ENCODE peak calls at places on chromosomes 12 and 14, in four cellular contexts. W, Y, G and V are unnamed samples.

GRCh38 chr12:107379852-107380567 is 286.7 kb upstream of the CRY1 start:
- DNase-seq in G (no peak), Y (peak), W (peak), V (no peak)

GRCh38 chr14:61444215-61444768 is 122.9 kb downstream of the PRKCH start:
- DNase-seq in Y (no peak), G (no peak), W (no peak), V (no peak)

GRCh38 chr12:116408489-116409217 is 131.2 kb upstream of the MED13L start:
- DNase-seq in G (no peak), W (no peak), Y (no peak), V (no peak)

GRCh38 chr12:131366261-131366871 is 344.5 kb upstream of the SFSWAP start:
- DNase-seq in G (no peak), Y (no peak), W (no peak), V (no peak)

GRCh38 chr12:49046129-49046895 is 14.3 kb downstream of the KMT2D start:
- DNase-seq in G (no peak), W (no peak), Y (no peak), V (no peak)

GRCh38 chr12:12823811-12824210 is 10.7 kb downstream of the DDX47 start:
- DNase-seq in W (no peak), Y (no peak), G (no peak), V (no peak)

GRCh38 chr12:94304566-94305061 is 155.1 kb downstream of the CEP83 start:
- DNase-seq in G (no peak), Y (no peak), W (no peak), V (no peak)

GRCh38 chr12:101521136-101521535 is 46.0 kb downstream of the SPIC start:
- DNase-seq in G (no peak), W (no peak), Y (no peak), V (no peak)

GRCh38 chr14:48563465-48563864 is 888.1 kb upstream of the MDGA2 start:
- DNase-seq in Y (no peak), G (no peak), W (no peak), V (no peak)

GRCh38 chr12:95205685-95206084 is 11.6 kb downstream of the FGD6 start:
- DNase-seq in W (peak), Y (no peak), G (no peak), V (no peak)

GRCh38 chr14:61621444-61621843 is 73.9 kb upstream of the HIF1A start:
- DNase-seq in W (no peak), G (no peak), Y (no peak), V (no peak)

GRCh38 chr14:66009104-66009503 is 477.1 kb upstream of the CCDC196 start:
- DNase-seq in Y (no peak), W (no peak), G (peak), V (no peak)

GRCh38 chr12:108861878-108862587 is 4.7 kb upstream of the SSH1 start:
- DNase-seq in Y (peak), G (peak), W (no peak), V (peak)

GRCh38 chr12:57456145-57456700 is 1.1 kb downstream of the INHBE start:
- DNase-seq in Y (no peak), G (no peak), W (peak), V (peak)

GRCh38 chr14:63277784-63278183 is 41.0 kb downstream of the GPHB5 start:
- DNase-seq in Y (no peak), W (no peak), G (no peak), V (no peak)

DNA sequence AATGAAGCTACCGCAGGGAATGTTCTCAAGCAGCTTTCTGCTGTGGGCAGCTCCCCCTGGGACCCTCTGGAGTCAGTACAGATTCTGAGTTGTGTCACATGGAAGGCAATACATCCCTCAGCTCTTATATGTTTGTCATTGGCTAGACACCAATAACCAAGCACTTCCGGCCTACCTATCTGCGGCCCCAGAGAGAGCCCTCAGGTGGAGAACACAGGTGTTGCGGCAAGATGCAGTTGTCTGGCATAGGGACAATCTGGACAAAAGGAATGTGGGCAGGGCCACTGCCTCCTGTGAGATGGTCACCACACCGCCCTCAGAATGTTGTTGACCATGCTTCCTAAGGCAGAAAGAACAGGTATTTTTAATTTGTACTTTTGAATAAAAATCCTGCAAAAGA is 118.7 kb downstream of the BRMS1L start:
- DNase-seq in W (no peak), Y (no peak), G (no peak), V (no peak)
- TF ChIP-seq CTCF in W (no peak), Y (no peak), G (no peak), V (no peak)

GRCh38 chr12:104703372-104703771 is 246.6 kb downstream of the CHST11 start:
- DNase-seq in W (no peak), G (no peak), Y (no peak), V (no peak)
- TF ChIP-seq CTCF in W (no peak), G (no peak), Y (no peak), V (no peak)

GRCh38 chr14:73283592-73284379 is 46.5 kb downstream of the PAPLN start:
- DNase-seq in W (no peak), Y (no peak), G (no peak), V (no peak)
- TF ChIP-seq CTCF in W (no peak), Y (no peak), G (no peak), V (no peak)

GRCh38 chr14:101557811-101558738 is 3.2 kb upstream of the DIO3 start:
- DNase-seq in W (no peak), G (peak), Y (peak), V (no peak)
- TF ChIP-seq CTCF in W (peak), G (no peak), Y (no peak), V (no peak)

GRCh38 chr12:24776856-24777255 is 172.0 kb downstream of the BCAT1 start:
- DNase-seq in Y (no peak), G (no peak), W (no peak), V (no peak)

GRCh38 chr12:24778486-24779304 is 170.2 kb downstream of the BCAT1 start:
- DNase-seq in G (no peak), W (no peak), Y (no peak), V (no peak)

GRCh38 chr12:24777359-24777758 is 171.5 kb downstream of the BCAT1 start:
- DNase-seq in W (no peak), G (no peak), Y (no peak), V (no peak)

DNA sequence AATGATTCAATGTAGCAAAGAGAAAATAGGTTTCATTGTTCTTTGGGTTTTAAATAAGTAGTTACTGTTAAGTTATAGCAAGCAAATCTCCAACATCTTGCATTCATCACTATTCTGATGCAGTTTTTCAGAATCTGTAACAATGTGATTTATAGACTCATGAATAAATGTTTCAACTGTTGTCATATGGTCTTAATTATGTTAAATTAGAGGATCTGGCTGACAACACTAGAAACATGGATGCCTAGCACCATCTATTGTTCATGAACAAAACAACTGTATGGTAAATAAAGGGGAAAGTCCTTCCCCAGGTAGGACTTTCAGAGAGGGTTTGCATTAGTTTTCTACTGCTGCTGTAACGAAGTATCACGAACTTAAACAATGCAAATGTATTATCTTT is 167.9 kb downstream of the BCAT1 start:
- DNase-seq in Y (no peak), G (no peak), W (no peak), V (no peak)
- TF ChIP-seq CTCF in Y (no peak), G (no peak), W (no peak), V (no peak)

DNA sequence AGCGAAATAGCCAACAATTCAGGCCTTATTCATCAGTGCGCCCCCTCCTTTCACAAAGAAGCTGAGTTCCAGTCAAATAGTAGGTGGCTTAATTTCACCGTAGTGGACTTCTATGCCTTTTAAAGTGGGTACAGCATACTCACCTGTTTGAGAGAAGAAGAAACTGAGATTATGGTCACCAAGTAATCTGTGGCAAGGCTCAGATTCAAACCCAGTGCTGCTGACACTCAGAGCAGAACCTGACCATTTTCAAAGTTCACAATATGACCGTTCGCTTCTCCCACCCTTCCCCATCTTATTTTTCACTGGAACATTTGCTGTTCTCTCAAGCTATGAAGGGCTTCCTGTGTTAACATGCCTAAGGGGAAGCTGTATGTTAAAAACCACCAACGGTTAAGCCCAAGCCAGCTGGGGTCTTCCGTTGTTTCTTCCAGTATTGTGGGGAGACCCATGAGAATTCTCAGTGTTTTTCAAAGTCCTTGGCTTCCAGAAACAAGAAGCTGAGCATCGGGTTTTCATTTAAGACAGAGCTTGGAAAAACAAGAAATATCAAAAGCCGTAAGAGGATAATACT is 6.1 kb upstream of the PSMA6 start:
- DNase-seq in Y (no peak), G (no peak), W (no peak), V (no peak)
- TF ChIP-seq CTCF in Y (no peak), G (no peak), W (no peak), V (no peak)

DNA sequence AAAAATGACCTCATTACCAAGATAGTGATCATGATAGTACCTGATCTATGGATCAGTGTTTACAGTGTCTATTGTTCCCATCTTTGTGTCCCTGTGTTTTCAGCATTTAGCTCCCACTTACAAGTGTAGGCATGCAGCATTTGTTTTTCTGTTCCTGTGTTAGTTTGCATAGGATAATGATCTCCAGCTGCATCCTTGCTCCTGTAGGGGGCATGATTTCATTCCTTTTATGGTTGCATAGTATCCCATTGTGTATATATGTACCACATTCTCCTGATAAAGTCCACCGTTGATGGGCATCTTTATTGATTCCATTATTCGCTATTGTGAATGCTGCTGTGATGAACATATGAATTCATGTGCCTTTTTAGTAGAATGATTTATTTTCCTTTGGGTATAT is 215.4 kb upstream of the NAV3 start:
- DNase-seq in Y (no peak), W (no peak), G (no peak), V (no peak)
- TF ChIP-seq CTCF in Y (no peak), W (no peak), G (no peak), V (no peak)

DNA sequence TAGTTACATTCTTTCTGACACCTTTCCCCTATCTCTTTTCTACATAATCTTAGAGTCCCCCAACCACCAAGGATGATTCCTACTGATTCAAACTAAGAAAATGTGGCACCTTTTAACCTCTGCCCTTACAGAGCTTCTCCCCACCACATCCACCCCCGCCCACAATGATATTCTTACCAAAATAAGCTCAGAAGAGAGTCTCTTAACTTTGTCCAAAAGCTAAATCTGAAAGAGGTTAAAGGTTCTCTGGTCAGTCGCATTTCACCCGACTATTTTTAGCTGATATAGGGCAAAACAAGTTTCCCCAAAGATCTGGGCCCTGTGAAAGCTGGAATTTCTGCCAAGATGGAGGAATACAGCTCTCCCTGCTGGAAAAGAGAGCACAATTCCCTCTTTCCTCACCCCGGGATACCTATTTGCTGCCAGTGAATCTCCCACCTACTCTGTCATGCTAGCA is 128.6 kb downstream of the ZFP36L1 start:
- DNase-seq in Y (peak), W (no peak), G (no peak), V (no peak)
- TF ChIP-seq CTCF in Y (no peak), W (no peak), G (peak), V (no peak)

DNA sequence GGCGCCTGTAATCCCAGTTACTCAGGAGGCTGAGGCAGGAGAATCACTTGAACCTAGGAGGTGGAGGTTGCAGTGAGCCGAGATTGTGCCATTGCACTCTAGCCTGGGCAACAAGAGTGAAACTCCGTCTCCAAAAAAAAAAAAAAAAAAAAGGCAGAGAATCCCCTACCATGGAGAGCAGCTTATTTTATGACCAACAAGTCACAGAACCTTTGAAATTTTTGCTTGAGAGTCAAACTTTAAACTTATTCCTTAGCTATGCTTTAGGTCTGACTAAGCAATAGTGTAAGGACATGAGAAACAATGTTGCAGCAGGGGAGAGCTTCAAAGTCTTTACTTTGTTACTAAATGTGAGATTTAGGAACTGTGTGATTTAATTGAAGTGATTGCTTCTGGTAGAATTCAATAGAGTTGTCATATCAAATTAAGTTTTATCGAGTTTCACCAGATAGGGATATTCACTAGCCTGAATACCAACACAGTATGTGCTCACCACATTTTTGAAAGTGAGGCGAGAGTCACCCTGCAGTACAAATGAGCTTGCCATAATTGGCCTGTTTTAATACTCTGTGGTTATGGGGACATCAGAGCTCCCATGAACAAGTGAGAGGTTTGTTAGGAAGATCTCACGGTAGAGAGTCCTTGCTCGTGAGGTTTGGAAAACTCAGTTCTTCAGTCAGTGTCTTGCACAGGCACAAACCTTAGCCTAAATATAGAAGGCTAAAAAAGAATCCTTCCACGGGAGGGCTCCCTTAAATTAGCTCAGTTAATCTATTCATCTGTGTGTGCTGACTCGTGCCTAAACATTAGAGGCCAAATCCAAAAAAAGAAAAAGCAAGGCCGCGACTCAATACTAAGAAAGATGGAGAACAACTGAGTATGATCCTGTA is 108.6 kb downstream of the SAMD4A start:
- DNase-seq in W (no peak), G (no peak), Y (no peak), V (no peak)
- TF ChIP-seq CTCF in W (no peak), G (no peak), Y (no peak), V (no peak)

DNA sequence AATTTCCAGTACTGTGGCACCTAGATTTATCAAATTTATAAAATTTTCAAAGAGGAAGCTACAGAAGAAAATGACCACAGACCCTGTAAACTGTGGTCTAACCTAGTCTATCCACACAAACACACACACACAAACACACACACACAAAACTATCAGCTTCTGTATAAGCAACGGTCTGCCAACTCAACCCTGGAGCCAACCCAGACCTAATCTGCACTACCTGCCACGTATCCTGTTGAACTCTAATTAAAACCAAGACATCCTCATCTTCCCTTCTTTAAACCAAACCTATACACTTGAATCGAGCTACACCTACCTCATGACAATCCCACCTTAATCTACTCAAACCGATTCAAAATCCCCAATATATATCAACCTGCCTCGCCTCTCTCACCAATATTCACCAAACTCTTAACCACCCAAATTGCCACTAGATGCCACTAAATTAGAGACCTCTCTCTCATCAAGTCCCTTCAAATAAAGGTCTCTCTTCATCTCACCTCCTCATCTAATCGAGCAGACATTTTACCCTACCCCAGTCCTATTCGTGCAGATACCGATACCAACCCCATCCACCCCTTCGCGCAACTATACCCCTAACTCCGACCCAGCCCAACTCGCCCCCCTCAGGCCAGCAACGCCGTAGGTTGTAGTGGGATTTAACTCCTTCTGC is 807 bp downstream of the ACIN1 start:
- DNase-seq in G (no peak), W (no peak), Y (no peak), V (no peak)
- TF ChIP-seq CTCF in G (no peak), W (no peak), Y (no peak), V (no peak)